ENCODE peak calls at places on chromosomes 16 and 17, in ten cellular contexts. S is NCI-H1105, R is kidney tubule cell, W is activated T-cell treated with anti-CD3 and anti-CD28 coated beads for 24 hours, Q is heart right ventricle, F is pons, G is T47D, P is Karpas-422, Z is sigmoid colon, J is NCI-H2029 treated with DMSO at 0.1 percent for 48 hours. N is an unnamed sample.

GRCh38 chr17:32536736-32537646 is 50.2 kb downstream of the CDK5R1 start:
- DNase-seq in S (no peak), R (peak), W (no peak), Q (no peak), F (no peak), G (no peak), P (no peak), Z (no peak), J (no peak), N (no peak)

GRCh38 chr16:88807626-88808453 is 3.9 kb downstream of the APRT start:
- DNase-seq in S (no peak), R (no peak), W (no peak), Q (no peak), F (no peak), G (no peak), P (peak), Z (no peak), J (no peak), N (no peak)

GRCh38 chr16:12439443-12440232 is 364.0 kb downstream of the CPPED1 start:
- DNase-seq in S (peak), R (peak), W (no peak), Q (no peak), F (no peak), G (no peak), P (no peak), Z (no peak), J (peak), N (no peak)

GRCh38 chr16:35186045-35186759 is 1726.8 kb downstream of the TP53TG3F start:
- DNase-seq in S (no peak), R (no peak), W (no peak), Q (no peak), F (no peak), G (no peak), P (no peak), Z (no peak), J (no peak), N (no peak)

GRCh38 chr16:19744670-19745069 is 26.6 kb downstream of the IQCK start:
- DNase-seq in S (no peak), R (no peak), W (no peak), Q (no peak), F (no peak), G (no peak), P (no peak), Z (no peak), J (peak), N (no peak)

GRCh38 chr17:47789611-47790520 is 31.7 kb downstream of the OSBPL7 start:
- DNase-seq in S (peak), R (peak), W (peak), Q (peak), F (peak), G (peak), P (no peak), Z (no peak), J (no peak), N (peak)

GRCh38 chr17:49000943-49001342 is 3.8 kb downstream of the IGF2BP1 start:
- DNase-seq in S (no peak), R (no peak), W (no peak), Q (no peak), F (no peak), G (no peak), P (no peak), Z (no peak), J (no peak), N (no peak)

GRCh38 chr16:88130681-88131080 is 179.4 kb downstream of the BANP start:
- DNase-seq in S (no peak), R (no peak), W (no peak), Q (no peak), F (no peak), G (no peak), P (no peak), Z (no peak), J (no peak), N (no peak)

GRCh38 chr16:74761665-74762064 is 13.0 kb downstream of the FA2H start:
- DNase-seq in S (no peak), R (no peak), W (no peak), Q (no peak), F (no peak), G (no peak), P (no peak), Z (no peak), J (no peak), N (no peak)

GRCh38 chr17:59858167-59858790 is 34.5 kb downstream of the TUBD1 start:
- DNase-seq in S (no peak), R (no peak), W (no peak), Q (no peak), F (no peak), G (no peak), P (no peak), Z (peak), J (no peak), N (no peak)

GRCh38 chr16:59586331-59586730 is 852.2 kb upstream of the GOT2 start:
- DNase-seq in S (no peak), R (no peak), W (no peak), Q (no peak), F (no peak), G (no peak), P (no peak), Z (no peak), J (no peak), N (no peak)

GRCh38 chr17:15169676-15170075 is 95.5 kb downstream of the PMP22 start:
- DNase-seq in S (no peak), R (peak), W (no peak), Q (no peak), F (no peak), G (no peak), P (no peak), Z (no peak), J (no peak), N (no peak)

GRCh38 chr16:81630632-81631026 is 148.5 kb upstream of the PLCG2 start:
- DNase-seq in S (peak), R (no peak), W (no peak), Q (no peak), F (no peak), G (no peak), P (no peak), Z (no peak), J (no peak), N (no peak)

GRCh38 chr16:76197925-76198324 is 79.3 kb upstream of the CNTNAP4 start:
- DNase-seq in S (no peak), R (no peak), W (no peak), Q (no peak), F (no peak), G (no peak), P (no peak), Z (no peak), J (no peak), N (no peak)

GRCh38 chr16:6081320-6081976 is 983.9 kb upstream of the EEF2KMT start:
- DNase-seq in S (no peak), R (peak), W (no peak), Q (no peak), F (peak), G (peak), P (peak), Z (no peak), J (peak), N (peak)

GRCh38 chr17:51258756-51259573 is 884 bp downstream of the MBTD1 start:
- DNase-seq in S (no peak), R (no peak), W (no peak), Q (peak), F (peak), G (peak), P (peak), Z (peak), J (no peak), N (no peak)

GRCh38 chr17:15260376-15261062 is 4.6 kb downstream of the PMP22 start:
- DNase-seq in S (peak), R (peak), W (peak), Q (peak), F (peak), G (peak), P (no peak), Z (peak), J (no peak), N (peak)

GRCh38 chr17:82231562-82232321 is 2.9 kb downstream of the SLC16A3 start:
- DNase-seq in S (no peak), R (peak), W (no peak), Q (peak), F (no peak), G (peak), P (no peak), Z (peak), J (no peak), N (peak)

GRCh38 chr16:11053916-11054460 is 109.6 kb downstream of the CLEC16A start:
- DNase-seq in S (no peak), R (no peak), W (no peak), Q (no peak), F (no peak), G (no peak), P (no peak), Z (peak), J (no peak), N (no peak)

GRCh38 chr16:23125277-23125676 is 24.0 kb downstream of the USP31 start:
- DNase-seq in S (no peak), R (peak), W (no peak), Q (no peak), F (no peak), G (no peak), P (peak), Z (no peak), J (no peak), N (no peak)

GRCh38 chr17:72336026-72336803 is 215.4 kb downstream of the SOX9 start:
- DNase-seq in S (peak), R (no peak), W (no peak), Q (no peak), F (peak), G (peak), P (no peak), Z (no peak), J (peak), N (no peak)